ENCODE peak calls at places on chromosomes 4 and X, in ten cellular contexts. B is PC-9, C is cardiac muscle cell, Y is lower leg skin, T is SK-N-MC, D is choroid plexus epithelial cell, G is heart right ventricle, Z is GM12864, X is adrenal gland, E is spleen. M is an unnamed sample.

GRCh38 chr4:17781831-17782287 is 438 bp upstream of the FAM184B start:
- DNase-seq in B (no peak), C (no peak), Y (no peak), T (no peak), D (no peak), G (no peak), Z (no peak), X (no peak), E (no peak), M (no peak)

GRCh38 chr4:181870326-181870725 is 372.9 kb upstream of the TENM3 start:
- DNase-seq in B (no peak), C (no peak), Y (no peak), T (no peak), D (peak), G (no peak), Z (no peak), X (no peak), E (no peak), M (peak)

GRCh38 chrX:83145910-83146309 is 362.2 kb upstream of the POU3F4 start:
- DNase-seq in B (no peak), C (no peak), Y (no peak), T (no peak), D (no peak), G (no peak), Z (no peak), X (no peak), E (no peak), M (no peak)

GRCh38 chr4:20464381-20464780 is 212.7 kb downstream of the SLIT2 start:
- DNase-seq in B (no peak), C (peak), Y (no peak), T (no peak), D (peak), G (no peak), Z (no peak), X (no peak), E (no peak), M (peak)

GRCh38 chrX:131762802-131763234 is 218.9 kb downstream of the OR13H1 start:
- DNase-seq in B (no peak), C (no peak), Y (no peak), T (no peak), D (no peak), G (no peak), Z (no peak), X (peak), E (no peak), M (peak)

GRCh38 chr4:54961357-54961975 is 163.9 kb downstream of the KDR start:
- DNase-seq in B (no peak), C (peak), Y (no peak), T (peak), D (peak), G (no peak), Z (no peak), X (no peak), E (no peak), M (peak)

GRCh38 chrX:109952050-109952449 is 50.9 kb upstream of the TMEM164 start:
- DNase-seq in B (peak), C (no peak), Y (no peak), T (no peak), D (no peak), G (no peak), Z (no peak), X (no peak), E (no peak), M (no peak)

GRCh38 chrX:70481871-70482270 is 37.2 kb downstream of the DLG3 start:
- DNase-seq in B (no peak), C (no peak), Y (no peak), T (no peak), D (no peak), G (no peak), Z (no peak), X (no peak), E (no peak), M (no peak)

GRCh38 chrX:153939573-153939972 is 4.7 kb upstream of the NAA10 start:
- DNase-seq in B (no peak), C (no peak), Y (no peak), T (no peak), D (no peak), G (no peak), Z (no peak), X (no peak), E (no peak), M (no peak)

GRCh38 chrX:17613979-17614572 is 123.2 kb upstream of the SCML1 start:
- DNase-seq in B (peak), C (peak), Y (no peak), T (no peak), D (peak), G (no peak), Z (no peak), X (peak), E (no peak), M (peak)

GRCh38 chrX:70166601-70167590 is 10.4 kb upstream of the DGAT2L6 start:
- DNase-seq in B (no peak), C (peak), Y (no peak), T (no peak), D (peak), G (no peak), Z (no peak), X (no peak), E (no peak), M (peak)

GRCh38 chr4:2689825-2690700 is 66.1 kb downstream of the TNIP2 start:
- DNase-seq in B (no peak), C (no peak), Y (no peak), T (no peak), D (no peak), G (no peak), Z (no peak), X (no peak), E (peak), M (no peak)

GRCh38 chr4:109368661-109369060 is 65.0 kb upstream of the SEC24B start:
- DNase-seq in B (no peak), C (peak), Y (no peak), T (no peak), D (peak), G (no peak), Z (no peak), X (no peak), E (no peak), M (peak)

GRCh38 chrX:3191821-3192220 is 150.6 kb downstream of the ARSF start:
- DNase-seq in B (no peak), C (no peak), Y (no peak), T (no peak), D (no peak), G (no peak), Z (no peak), X (no peak), E (no peak), M (no peak)

GRCh38 chr4:94491322-94491721 is 39.6 kb downstream of the PDLIM5 start:
- DNase-seq in B (no peak), C (no peak), Y (no peak), T (no peak), D (peak), G (no peak), Z (no peak), X (no peak), E (no peak), M (peak)

GRCh38 chr4:91113130-91113706 is 986.0 kb downstream of the CCSER1 start:
- DNase-seq in B (no peak), C (peak), Y (no peak), T (peak), D (peak), G (no peak), Z (no peak), X (no peak), E (no peak), M (peak)

GRCh38 chr4:155271557-155271956 is 63.1 kb downstream of the NPY2R start:
- DNase-seq in B (no peak), C (peak), Y (no peak), T (no peak), D (peak), G (no peak), Z (no peak), X (no peak), E (no peak), M (peak)

GRCh38 chr4:2337131-2337723 is 75.3 kb upstream of the MXD4 start:
- DNase-seq in B (no peak), C (no peak), Y (no peak), T (no peak), D (no peak), G (no peak), Z (no peak), X (no peak), E (peak), M (no peak)

GRCh38 chrX:24301806-24302205 is 12.1 kb downstream of the SUPT20HL2 start:
- DNase-seq in B (no peak), C (peak), Y (no peak), T (no peak), D (no peak), G (no peak), Z (no peak), X (no peak), E (no peak), M (no peak)

GRCh38 chr4:72427022-72427421 is 142.0 kb downstream of the ADAMTS3 start:
- DNase-seq in B (no peak), C (no peak), Y (no peak), T (no peak), D (no peak), G (no peak), Z (no peak), X (no peak), E (no peak), M (no peak)

GRCh38 chr4:144355809-144356757 is 215.6 kb upstream of the GYPA start:
- DNase-seq in B (peak), C (peak), Y (no peak), T (peak), D (peak), G (no peak), Z (peak), X (no peak), E (no peak), M (peak)

GRCh38 chr4:75542824-75543223 is 13.0 kb upstream of the ODAPH start:
- DNase-seq in B (peak), C (peak), Y (no peak), T (no peak), D (peak), G (no peak), Z (no peak), X (no peak), E (no peak), M (peak)

GRCh38 chrX:10483191-10483808 is 137.1 kb downstream of the MID1 start:
- DNase-seq in B (no peak), C (peak), Y (no peak), T (no peak), D (no peak), G (no peak), Z (no peak), X (no peak), E (no peak), M (no peak)

GRCh38 chr4:15711762-15712161 is 8.9 kb downstream of the BST1 start:
- DNase-seq in B (no peak), C (no peak), Y (no peak), T (no peak), D (no peak), G (no peak), Z (no peak), X (no peak), E (no peak), M (no peak)

GRCh38 chr4:82780398-82781231 is 18.0 kb downstream of the SCD5 start:
- DNase-seq in B (peak), C (peak), Y (peak), T (peak), D (peak), G (peak), Z (no peak), X (peak), E (peak), M (peak)

GRCh38 chrX:119784747-119785446 is 6.5 kb downstream of the RPL39 start:
- DNase-seq in B (peak), C (peak), Y (no peak), T (no peak), D (peak), G (peak), Z (no peak), X (no peak), E (peak), M (no peak)

GRCh38 chrX:105463483-105463882 is 243.0 kb upstream of the TEX13A start:
- DNase-seq in B (peak), C (peak), Y (no peak), T (no peak), D (peak), G (no peak), Z (no peak), X (no peak), E (no peak), M (no peak)

GRCh38 chr4:11894976-11895375 is 466.3 kb upstream of the HS3ST1 start:
- DNase-seq in B (no peak), C (peak), Y (no peak), T (no peak), D (no peak), G (no peak), Z (no peak), X (no peak), E (no peak), M (no peak)

GRCh38 chr4:167602157-167602556 is 367.9 kb upstream of the SPOCK3 start:
- DNase-seq in B (no peak), C (no peak), Y (no peak), T (no peak), D (no peak), G (no peak), Z (no peak), X (no peak), E (no peak), M (no peak)

GRCh38 chr4:24102621-24103020 is 212.8 kb upstream of the PPARGC1A start:
- DNase-seq in B (no peak), C (no peak), Y (no peak), T (no peak), D (no peak), G (no peak), Z (no peak), X (no peak), E (no peak), M (no peak)

GRCh38 chr4:26082565-26082964 is 168.5 kb downstream of the SMIM20 start:
- DNase-seq in B (no peak), C (no peak), Y (no peak), T (no peak), D (no peak), G (no peak), Z (no peak), X (no peak), E (no peak), M (no peak)

GRCh38 chr4:26086621-26087068 is 172.6 kb downstream of the SMIM20 start:
- DNase-seq in B (no peak), C (no peak), Y (no peak), T (no peak), D (no peak), G (no peak), Z (no peak), X (no peak), E (no peak), M (no peak)

GRCh38 chr4:26083987-26084386 is 170.0 kb downstream of the SMIM20 start:
- DNase-seq in B (peak), C (peak), Y (no peak), T (no peak), D (peak), G (no peak), Z (peak), X (no peak), E (no peak), M (peak)

GRCh38 chr4:26085581-26085980 is 171.6 kb downstream of the SMIM20 start:
- DNase-seq in B (no peak), C (no peak), Y (no peak), T (no peak), D (no peak), G (no peak), Z (no peak), X (no peak), E (no peak), M (no peak)

DNA sequence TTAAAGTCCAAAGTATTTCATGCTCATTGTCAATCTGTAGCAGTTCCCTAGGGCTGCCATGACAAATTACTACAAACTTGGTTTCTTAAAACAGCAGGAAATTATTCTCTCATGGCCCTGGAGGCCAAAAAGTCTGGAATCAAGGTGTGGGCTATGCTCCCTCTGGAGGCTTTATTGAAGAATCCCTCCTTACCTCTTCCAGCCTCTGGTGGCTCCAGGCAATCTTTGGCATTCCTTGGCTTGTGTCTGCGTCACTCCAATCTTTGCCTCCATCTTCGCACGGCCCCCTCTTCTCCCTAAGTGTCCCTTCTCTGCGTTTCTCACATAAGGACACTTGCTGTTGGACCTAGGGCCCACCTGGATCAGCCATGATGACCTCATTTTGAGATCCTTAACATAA is 170.4 kb downstream of the SMIM20 start:
- DNase-seq in B (no peak), C (no peak), Y (no peak), T (no peak), D (no peak), G (no peak), Z (no peak), X (no peak), E (no peak), M (no peak)
- H3K4me3 ChIP-seq in B (no peak), C (no peak), Y (no peak), T (no peak), D (no peak), G (no peak), Z (no peak), X (no peak), E (no peak), M (no peak)

GRCh38 chrX:49073641-49074575 is at the start of gene PRAF2:
- DNase-seq in B (peak), C (peak), Y (peak), T (peak), D (peak), G (peak), Z (peak), X (peak), E (peak), M (peak)
- H3K4me3 ChIP-seq in B (no peak), C (peak), Y (no peak), T (peak), D (peak), G (peak), Z (peak), X (no peak), E (peak), M (peak)

DNA sequence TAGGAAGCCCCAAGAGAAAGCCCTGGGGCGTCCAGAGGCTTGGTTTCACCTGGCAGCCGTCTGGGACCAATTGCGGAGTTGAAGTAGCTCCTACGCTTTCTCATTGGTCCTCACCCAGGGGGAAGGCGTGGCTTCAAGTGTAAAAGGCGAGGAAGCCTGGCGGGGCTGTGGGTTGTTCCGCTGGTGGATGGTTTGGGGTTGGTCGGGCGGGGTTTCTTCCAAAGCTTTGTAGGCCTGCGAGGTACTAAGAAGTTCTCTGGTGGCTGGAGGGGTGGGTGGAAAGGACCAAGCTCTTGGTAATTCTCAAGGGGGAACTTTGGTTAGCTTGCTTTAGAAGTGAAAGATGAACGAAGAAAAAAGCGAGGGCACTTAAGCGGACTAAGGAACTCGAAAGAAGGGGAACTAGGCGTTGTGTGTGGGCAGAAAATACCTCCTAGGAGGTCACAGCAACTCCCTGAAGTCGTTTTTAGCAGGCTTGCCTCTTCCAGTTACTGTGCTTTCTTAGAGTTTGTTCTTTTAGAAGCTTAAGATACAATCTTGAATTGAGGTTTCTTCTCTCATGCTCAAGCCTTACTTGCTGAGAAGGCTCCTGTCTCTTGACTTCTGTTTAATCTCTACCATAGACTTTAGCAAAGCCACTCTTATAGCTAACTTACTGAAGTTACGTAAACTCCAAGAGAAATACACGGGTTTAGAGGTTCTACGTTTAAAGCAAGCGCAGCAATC is 36.7 kb downstream of the CCNG2 start:
- DNase-seq in B (no peak), C (no peak), Y (peak), T (no peak), D (no peak), G (peak), Z (peak), X (peak), E (peak), M (no peak)
- H3K4me3 ChIP-seq in B (no peak), C (no peak), Y (no peak), T (no peak), D (no peak), G (no peak), Z (peak), X (no peak), E (peak), M (no peak)

GRCh38 chr4:184644553-184645307 is 4.5 kb downstream of the CASP3 start:
- DNase-seq in B (no peak), C (no peak), Y (no peak), T (peak), D (peak), G (no peak), Z (no peak), X (no peak), E (no peak), M (peak)
- H3K4me3 ChIP-seq in B (no peak), C (no peak), Y (no peak), T (peak), D (no peak), G (no peak), Z (no peak), X (no peak), E (no peak), M (no peak)

GRCh38 chrX:67604979-67605703 is 61.3 kb downstream of the AR start:
- DNase-seq in B (no peak), C (peak), Y (no peak), T (no peak), D (peak), G (no peak), Z (no peak), X (no peak), E (no peak), M (peak)
- H3K4me3 ChIP-seq in B (no peak), C (no peak), Y (no peak), T (no peak), D (no peak), G (no peak), Z (no peak), X (no peak), E (no peak), M (no peak)

GRCh38 chr4:4852591-4853362 is 6.7 kb upstream of the MSX1 start:
- DNase-seq in B (no peak), C (peak), Y (peak), T (no peak), D (peak), G (no peak), Z (no peak), X (no peak), E (peak), M (peak)
- H3K4me3 ChIP-seq in B (no peak), C (no peak), Y (no peak), T (no peak), D (peak), G (peak), Z (peak), X (no peak), E (peak), M (peak)

M was measured in astrocyte of the spinal cord.